ENCODE peak calls at places on chromosome 18, in four cellular contexts. Y is GM18507; P is fibroblast of villous mesenchyme; T is CD4-positive, alpha-beta memory T cell. B is an unnamed sample.

GRCh38 chr18:23135679-23136325 is 517 bp downstream of the CABLES1 start:
- DNase-seq in Y (no peak), P (no peak), T (peak; percentile 13), B (peak; percentile 45)

GRCh38 chr18:9474103-9474982 is 970 bp upstream of the RALBP1 start:
- DNase-seq in Y (no peak), P (peak; percentile 87), T (no peak), B (no peak)

GRCh38 chr18:57534535-57534934 is 52.0 kb downstream of the FECH start:
- DNase-seq in Y (no peak), P (no peak), T (no peak), B (no peak)

GRCh38 chr18:75544051-75544481 is 116.6 kb upstream of the SMIM21 start:
- DNase-seq in Y (no peak), P (no peak), T (no peak), B (no peak)

GRCh38 chr18:32261003-32261402 is 71.2 kb downstream of the MEP1B start:
- DNase-seq in Y (no peak), P (no peak), T (no peak), B (no peak)

GRCh38 chr18:25256439-25256838 is 95.5 kb downstream of the ZNF521 start:
- DNase-seq in Y (no peak), P (no peak), T (no peak), B (no peak)

GRCh38 chr18:4017479-4017878 is 437.6 kb downstream of the DLGAP1 start:
- DNase-seq in Y (no peak), P (peak; percentile 1), T (no peak), B (no peak)

GRCh38 chr18:12599543-12599942 is 58.4 kb downstream of the SPIRE1 start:
- DNase-seq in Y (no peak), P (no peak), T (no peak), B (no peak)

GRCh38 chr18:54775686-54776085 is 52.6 kb upstream of the RAB27B start:
- DNase-seq in Y (no peak), P (peak; percentile 60), T (no peak), B (no peak)

GRCh38 chr18:50757358-50757757 is 62.5 kb downstream of the MRO start:
- DNase-seq in Y (no peak), P (no peak), T (no peak), B (no peak)

GRCh38 chr18:70450658-70451253 is 161.9 kb downstream of the SOCS6 start:
- DNase-seq in Y (no peak), P (peak; percentile 44), T (no peak), B (no peak)

GRCh38 chr18:27887711-27888495 is 289.0 kb downstream of the CDH2 start:
- DNase-seq in Y (no peak), P (peak; percentile 44), T (no peak), B (no peak)

GRCh38 chr18:48455555-48456478 is 46.6 kb upstream of the ZBTB7C start:
- DNase-seq in Y (no peak), P (peak; percentile 91), T (peak; percentile 66), B (no peak)

GRCh38 chr18:73895701-73896100 is 251.9 kb downstream of the FBXO15 start:
- DNase-seq in Y (no peak), P (no peak), T (no peak), B (no peak)

GRCh38 chr18:58541789-58542425 is 87.0 kb downstream of the ALPK2 start:
- DNase-seq in Y (no peak), P (peak; percentile 98), T (peak; percentile 32), B (no peak)

GRCh38 chr18:13797157-13797611 is 26.8 kb upstream of the MC5R start:
- DNase-seq in Y (no peak), P (no peak), T (no peak), B (no peak)

GRCh38 chr18:79531926-79532689 is 136.4 kb downstream of the NFATC1 start:
- DNase-seq in Y (no peak), P (peak; percentile 7), T (no peak), B (no peak)

GRCh38 chr18:47986724-47987455 is 56.4 kb upstream of the SMAD2 start:
- DNase-seq in Y (no peak), P (no peak), T (no peak), B (no peak)

GRCh38 chr18:23784811-23785245 is 95.6 kb downstream of the LAMA3 start:
- DNase-seq in Y (no peak), P (peak; percentile 51), T (no peak), B (no peak)

GRCh38 chr18:22309191-22309590 is 108.5 kb downstream of the CTAGE1 start:
- DNase-seq in Y (no peak), P (peak; percentile 18), T (no peak), B (no peak)

GRCh38 chr18:9025104-9025838 is 77.2 kb upstream of the NDUFV2 start:
- DNase-seq in Y (no peak), P (no peak), T (no peak), B (no peak)

GRCh38 chr18:76491801-76492668 is 3.0 kb downstream of the ZNF516 start:
- DNase-seq in Y (no peak), P (no peak), T (peak; percentile 2), B (no peak)

GRCh38 chr18:46625069-46625468 is 32.0 kb downstream of the LOXHD1 start:
- DNase-seq in Y (no peak), P (no peak), T (no peak), B (no peak)

GRCh38 chr18:70036771-70037452 is 89.2 kb upstream of the CD226 start:
- DNase-seq in Y (peak; percentile 36), P (no peak), T (no peak), B (peak; percentile 26)

GRCh38 chr18:3726241-3726951 is 276.4 kb downstream of the TGIF1 start:
- DNase-seq in Y (no peak), P (no peak), T (no peak), B (no peak)

GRCh38 chr18:31041346-31042067 is 1.0 kb downstream of the DSC3 start:
- DNase-seq in Y (no peak), P (no peak), T (no peak), B (no peak)

GRCh38 chr18:73079920-73080319 is 212.1 kb upstream of the NETO1 start:
- DNase-seq in Y (no peak), P (no peak), T (no peak), B (no peak)

GRCh38 chr18:47204908-47205522 is 28.9 kb upstream of the IER3IP1 start:
- DNase-seq in Y (peak; percentile 8), P (peak; percentile 51), T (peak; percentile 23), B (no peak)